ENCODE peak calls at places on chromosomes 5 and 9, in nine cellular contexts. F, Y, K, X, R, U, T, Z and L are unnamed samples.

GRCh38 chr9:109903515-109904138 is 123.6 kb downstream of the PALM2AKAP2 start:
- DNase-seq in T (no peak), U (peak), R (peak), Y (no peak), K (peak), Z (peak), X (peak), F (peak), L (peak)

GRCh38 chr5:119274767-119275130 is 81.1 kb upstream of the TNFAIP8 start:
- DNase-seq in Y (no peak), F (no peak), U (no peak), T (no peak), K (no peak), R (no peak), X (no peak), Z (no peak), L (no peak)

GRCh38 chr9:127311239-127311741 is 46.7 kb downstream of the GARNL3 start:
- DNase-seq in K (no peak), Y (no peak), F (peak), U (peak), R (peak), X (peak), T (no peak), Z (peak), L (no peak)

GRCh38 chr9:111961011-111961410 is 64.4 kb downstream of the UGCG start:
- DNase-seq in Z (no peak), X (no peak), T (no peak), Y (no peak), F (no peak), U (no peak), K (no peak), R (no peak), L (no peak)

GRCh38 chr5:156677963-156678362 is 172.1 kb upstream of the PPP1R2B start:
- DNase-seq in F (peak), X (no peak), R (no peak), T (no peak), Y (no peak), U (no peak), K (no peak), Z (no peak), L (no peak)

GRCh38 chr5:83516962-83517750 is 45.6 kb downstream of the VCAN start:
- DNase-seq in U (no peak), Z (no peak), R (no peak), X (no peak), F (no peak), K (no peak), T (no peak), Y (no peak), L (no peak)

GRCh38 chr5:91390268-91390667 is 7.2 kb upstream of the ARRDC3 start:
- DNase-seq in X (no peak), K (no peak), F (no peak), Z (no peak), Y (no peak), R (no peak), U (no peak), T (no peak), L (no peak)

GRCh38 chr9:33813712-33814641 is 3.0 kb upstream of the UBE2R2 start:
- DNase-seq in F (no peak), K (no peak), R (peak), U (no peak), Z (no peak), X (no peak), T (no peak), Y (no peak), L (no peak)

GRCh38 chr9:36163840-36164175 is 5.4 kb upstream of the CCIN start:
- DNase-seq in Z (no peak), R (no peak), Y (no peak), F (no peak), X (no peak), T (no peak), K (no peak), U (no peak), L (no peak)

GRCh38 chr5:147188200-147189108 is 46.4 kb upstream of the STK32A start:
- DNase-seq in T (no peak), U (peak), Y (no peak), F (no peak), Z (peak), K (peak), R (peak), X (peak), L (no peak)

GRCh38 chr9:84419203-84419602 is 78.6 kb upstream of the SLC28A3 start:
- DNase-seq in K (no peak), Z (no peak), F (no peak), Y (no peak), U (no peak), T (no peak), X (no peak), R (no peak), L (no peak)

GRCh38 chr5:115816226-115817042 is at the start of gene CDO1:
- DNase-seq in K (peak), U (no peak), T (no peak), X (peak), F (peak), Z (peak), R (no peak), Y (peak), L (no peak)

GRCh38 chr5:57655228-57655627 is 172.6 kb upstream of the ACTBL2 start:
- DNase-seq in F (no peak), Z (no peak), R (no peak), U (no peak), K (no peak), T (no peak), X (no peak), Y (no peak), L (no peak)

GRCh38 chr5:57651127-57651526 is 168.5 kb upstream of the ACTBL2 start:
- DNase-seq in K (no peak), U (no peak), R (no peak), T (no peak), Z (no peak), F (no peak), X (no peak), Y (no peak), L (no peak)

GRCh38 chr5:57653636-57654290 is 171.2 kb upstream of the ACTBL2 start:
- DNase-seq in Z (no peak), R (no peak), U (no peak), K (no peak), Y (no peak), F (peak), T (no peak), X (no peak), L (no peak)

DNA sequence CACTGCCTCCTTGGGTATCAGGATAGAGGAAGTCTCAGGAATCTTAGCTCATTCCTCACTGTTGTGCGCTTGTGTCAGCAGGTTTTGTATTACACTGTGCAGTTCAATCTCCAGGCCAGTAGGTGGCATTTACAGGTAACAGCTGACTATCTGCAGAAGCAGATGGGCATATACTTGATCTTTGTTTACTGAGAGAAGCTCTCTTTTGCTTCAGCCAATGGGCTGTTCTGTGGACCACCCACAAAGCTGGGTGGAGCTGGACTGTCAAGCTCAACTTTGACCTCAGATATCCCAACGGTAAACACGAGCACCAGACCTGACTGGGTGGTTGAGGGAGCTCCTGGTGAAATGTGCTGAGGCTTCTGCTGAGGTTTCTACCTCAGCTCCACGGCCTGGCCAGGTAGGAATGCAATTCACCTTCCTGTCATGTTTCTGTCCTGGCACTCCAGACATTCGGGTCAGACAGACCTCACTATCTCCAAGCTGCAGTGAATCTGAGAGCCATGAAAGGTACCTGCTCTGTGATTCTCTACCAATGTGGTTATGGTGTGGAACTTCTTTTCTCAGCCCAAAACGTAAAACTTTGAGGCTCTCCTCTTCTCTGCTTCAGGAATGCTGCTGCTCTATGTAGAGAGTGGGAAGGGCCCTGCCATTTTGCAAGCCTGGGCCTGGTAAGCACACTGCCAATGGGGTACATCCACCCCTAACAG is 167.9 kb upstream of the ACTBL2 start:
- DNase-seq in R (peak), Z (no peak), K (no peak), Y (no peak), X (peak), F (no peak), U (peak), T (no peak), L (no peak)
- TF ChIP-seq POLR2A in R (no peak), Z (no peak), K (no peak), Y (no peak), X (no peak), F (no peak), U (no peak), T (no peak), L (no peak)

DNA sequence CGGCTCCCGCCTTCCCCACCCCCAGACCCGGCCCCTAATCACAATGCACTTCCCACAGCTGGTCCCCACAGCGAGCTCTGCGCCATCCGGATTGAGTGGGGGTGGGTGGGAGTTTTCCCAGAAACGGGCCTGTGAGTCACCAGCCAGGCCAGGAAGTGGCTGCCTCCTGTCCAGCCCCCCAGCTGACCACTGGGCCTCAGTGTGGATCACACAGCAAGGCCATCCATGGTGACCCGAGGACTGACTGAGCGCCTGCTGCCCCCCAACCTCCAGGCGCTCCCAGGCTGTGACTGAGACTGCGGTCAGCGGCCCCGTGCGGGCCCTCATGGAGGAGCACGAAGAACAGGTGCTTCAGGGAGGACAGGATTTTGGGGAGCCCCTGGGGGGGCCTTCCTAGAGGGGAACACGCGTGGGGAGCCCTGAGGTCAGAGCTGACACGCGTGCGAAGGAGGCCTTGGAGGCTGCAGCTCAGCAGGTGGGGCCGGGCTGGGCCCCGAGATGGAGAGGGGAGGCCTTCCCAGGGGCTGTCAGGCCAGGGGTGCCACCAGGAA is 48.3 kb upstream of the EGFL7 start:
- DNase-seq in Z (no peak), F (peak), R (no peak), Y (no peak), T (no peak), U (no peak), K (no peak), X (peak), L (no peak)
- H3K4me3 ChIP-seq in Z (no peak), F (no peak), R (no peak), Y (no peak), T (no peak), U (no peak), K (no peak), X (no peak), L (no peak)

GRCh38 chr5:181170996-181171395 is 23.6 kb downstream of the OR2V2 start:
- DNase-seq in K (no peak), F (no peak), Z (no peak), T (no peak), Y (no peak), U (no peak), R (no peak), X (no peak), L (no peak)

GRCh38 chr5:181170237-181170830 is 22.9 kb downstream of the OR2V2 start:
- DNase-seq in R (no peak), T (no peak), Z (no peak), Y (peak), F (no peak), K (no peak), X (no peak), U (no peak), L (no peak)

GRCh38 chr5:181173420-181174342 is 26.3 kb downstream of the OR2V2 start:
- DNase-seq in Z (no peak), K (no peak), R (peak), F (no peak), Y (no peak), U (no peak), T (no peak), X (no peak), L (no peak)

GRCh38 chr5:181173027-181173419 is 25.6 kb downstream of the OR2V2 start:
- DNase-seq in U (no peak), Z (no peak), F (no peak), T (no peak), R (no peak), X (no peak), Y (no peak), K (no peak), L (no peak)

GRCh38 chr5:181171782-181172181 is 24.4 kb downstream of the OR2V2 start:
- DNase-seq in F (no peak), K (no peak), U (no peak), X (no peak), R (no peak), Y (no peak), T (no peak), Z (no peak), L (no peak)
- TF ChIP-seq CTCF in F (no peak), K (no peak), U (no peak), X (no peak), R (no peak), Y (no peak), T (no peak), Z (no peak), L (no peak)

DNA sequence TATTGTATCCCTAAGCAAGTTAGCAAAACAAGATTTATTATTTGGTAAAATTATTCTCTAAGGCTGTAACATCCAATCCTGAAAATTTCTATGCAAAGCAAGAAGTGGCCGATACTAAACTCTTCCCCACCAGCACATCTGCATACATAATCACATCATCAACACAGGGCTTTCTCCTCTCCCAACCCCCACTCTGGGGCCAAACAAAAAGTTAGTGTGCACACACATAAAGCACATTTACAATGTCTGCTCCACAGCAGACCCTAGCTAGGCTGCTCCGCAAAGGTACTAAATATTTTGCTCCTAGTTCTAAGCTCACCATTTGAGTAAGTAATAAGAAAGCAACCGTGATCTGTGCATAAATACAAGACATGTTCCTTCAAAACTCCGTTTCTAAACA is 3.6 kb downstream of the RNF130 start:
- DNase-seq in U (no peak), R (no peak), Y (no peak), K (no peak), Z (no peak), T (no peak), X (no peak), F (no peak), L (no peak)
- TF ChIP-seq POLR2A in U (no peak), R (no peak), Y (no peak), K (no peak), Z (no peak), T (no peak), X (no peak), F (no peak), L (no peak)

DNA sequence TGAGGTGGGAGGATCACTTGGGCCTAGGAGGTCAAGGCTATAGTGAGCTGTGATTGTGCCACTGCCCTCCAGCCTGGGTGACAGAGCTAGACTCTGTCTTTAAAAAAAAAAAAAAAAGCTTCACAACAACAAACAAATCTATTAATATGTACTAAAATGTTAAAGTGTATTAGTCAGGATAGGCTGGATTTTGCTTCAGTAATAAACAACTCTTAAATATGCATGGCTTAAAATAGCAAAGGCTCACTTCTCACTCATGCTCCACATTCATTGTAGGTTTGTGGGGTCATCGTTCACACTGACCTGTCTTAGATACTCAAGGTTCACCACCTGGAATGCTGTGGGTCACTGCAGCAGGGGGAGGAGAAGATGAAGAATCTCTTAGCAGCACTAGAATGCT is 33.8 kb upstream of the COL15A1 start:
- DNase-seq in Z (no peak), X (no peak), F (no peak), U (no peak), K (no peak), T (no peak), R (no peak), Y (no peak), L (no peak)
- H3K4me3 ChIP-seq in Z (no peak), X (no peak), F (no peak), U (no peak), K (no peak), T (no peak), R (no peak), Y (no peak), L (no peak)

GRCh38 chr5:167699434-167699833 is 592.0 kb upstream of the WWC1 start:
- DNase-seq in F (no peak), Z (no peak), X (no peak), U (no peak), K (no peak), T (no peak), Y (no peak), R (peak), L (no peak)
- TF ChIP-seq CTCF in F (no peak), Z (no peak), X (no peak), U (no peak), K (no peak), T (no peak), Y (no peak), R (no peak), L (no peak)

GRCh38 chr5:32605766-32606152 is 20.4 kb downstream of the SUB1 start:
- DNase-seq in Z (no peak), R (no peak), F (no peak), T (no peak), X (no peak), Y (no peak), K (no peak), U (no peak), L (no peak)

GRCh38 chr5:32601623-32602295 is 16.4 kb downstream of the SUB1 start:
- DNase-seq in F (no peak), T (no peak), K (no peak), U (no peak), Y (no peak), R (no peak), X (no peak), Z (no peak), L (no peak)

GRCh38 chr5:32600057-32600622 is 14.8 kb downstream of the SUB1 start:
- DNase-seq in Y (no peak), F (no peak), X (no peak), K (no peak), U (no peak), T (no peak), Z (no peak), R (no peak), L (no peak)

DNA sequence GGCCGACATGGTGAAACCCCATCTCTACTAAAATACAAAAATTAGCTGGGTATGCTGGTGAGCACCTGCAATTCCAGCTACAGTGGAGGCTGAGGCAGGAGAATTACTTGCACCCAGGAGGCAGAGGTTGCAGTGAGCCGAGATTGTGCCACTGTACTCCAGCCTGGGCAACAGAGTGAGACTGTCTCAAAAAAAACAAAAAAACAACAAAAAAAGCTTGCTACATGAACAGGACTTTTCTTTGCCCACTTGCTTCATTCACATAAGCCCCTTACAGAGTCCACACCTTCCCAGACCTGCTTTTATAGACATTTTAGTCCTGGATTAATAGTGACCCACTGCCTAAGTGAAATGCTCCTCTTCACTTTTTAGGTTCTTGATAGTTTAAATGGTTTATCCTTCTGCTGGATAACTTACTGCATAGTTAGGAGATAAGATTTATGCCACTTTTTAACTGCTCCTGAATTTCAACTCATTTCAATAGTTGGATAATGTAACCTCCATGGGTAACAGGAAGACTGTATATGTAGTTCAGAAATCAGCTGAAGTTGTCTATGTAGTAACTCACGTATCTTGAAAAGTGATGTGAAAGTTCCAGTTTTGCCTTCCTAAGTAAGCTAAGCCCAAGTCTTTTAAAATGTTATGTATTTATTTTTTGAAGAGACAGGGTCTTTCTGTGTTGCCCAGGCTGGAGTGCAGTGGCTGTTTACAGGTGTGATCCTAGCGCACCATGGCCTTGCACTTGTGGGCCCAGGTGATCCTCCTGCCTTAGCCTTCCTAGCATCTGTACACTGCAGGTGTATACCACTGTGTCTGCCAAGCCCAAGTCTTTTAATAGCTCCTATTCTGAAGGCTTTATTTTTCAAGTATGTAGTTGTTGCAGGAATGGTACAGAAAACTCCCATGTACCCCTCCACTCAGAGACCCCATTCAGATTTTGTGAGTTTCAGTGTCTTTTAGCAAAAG is 19.7 kb downstream of the SUB1 start:
- DNase-seq in K (no peak), F (no peak), U (no peak), Z (no peak), Y (no peak), R (no peak), X (no peak), T (no peak), L (no peak)
- TF ChIP-seq POLR2A in K (no peak), F (no peak), U (no peak), Z (no peak), Y (no peak), R (no peak), X (no peak), T (no peak), L (no peak)